ENCODE peak calls at places on chromosomes 2 and 18, in five cellular contexts. A, Y, X, Z and R are unnamed samples.

GRCh38 chr2:10408649-10409579 is 39.2 kb downstream of the ODC1 start:
- ATAC-seq in Z (peak), X (peak), Y (peak), A (peak), R (peak)

GRCh38 chr18:46054956-46055831 is 16.9 kb downstream of the PSTPIP2 start:
- ATAC-seq in Y (no peak), Z (no peak), A (no peak), X (peak), R (no peak)

GRCh38 chr2:25420820-25421237 is 79.1 kb upstream of the DNMT3A start:
- ATAC-seq in Z (no peak), X (peak), Y (no peak), A (no peak), R (peak)

GRCh38 chr18:50161806-50162205 is 33.1 kb downstream of the MYO5B start:
- ATAC-seq in Z (no peak), X (no peak), A (no peak), Y (no peak), R (peak)

GRCh38 chr2:197292614-197293013 is 18.0 kb downstream of the ANKRD44 start:
- ATAC-seq in Y (no peak), A (no peak), X (no peak), Z (no peak), R (no peak)

GRCh38 chr2:205217004-205217403 is 465.3 kb upstream of the NRP2 start:
- ATAC-seq in Z (no peak), A (no peak), X (no peak), Y (no peak), R (no peak)

GRCh38 chr18:69838620-69839411 is 108.9 kb downstream of the CD226 start:
- ATAC-seq in A (no peak), X (peak), Z (peak), Y (no peak), R (peak)

GRCh38 chr2:239518286-239519080 is 117.7 kb upstream of the HDAC4 start:
- ATAC-seq in Z (no peak), X (no peak), Y (no peak), A (no peak), R (no peak)

GRCh38 chr2:113966832-113967231 is 76.9 kb downstream of the ACTR3 start:
- ATAC-seq in Y (no peak), X (peak), A (peak), Z (no peak), R (peak)

GRCh38 chr2:233965032-233965614 is 48.0 kb downstream of the TRPM8 start:
- ATAC-seq in X (no peak), Y (no peak), A (no peak), Z (no peak), R (no peak)

GRCh38 chr2:96259497-96259921 is 6.3 kb downstream of the TMEM127 start:
- ATAC-seq in Z (no peak), A (no peak), X (peak), Y (peak), R (peak)

GRCh38 chr2:17475285-17475684 is 43.0 kb downstream of the RAD51AP2 start:
- ATAC-seq in A (no peak), Z (no peak), Y (no peak), X (no peak), R (peak)

GRCh38 chr18:48621815-48622555 is 83.2 kb downstream of the CTIF start:
- ATAC-seq in Z (peak), X (no peak), A (no peak), Y (no peak), R (no peak)

GRCh38 chr18:8124232-8125146 is 484.7 kb upstream of the RAB12 start:
- ATAC-seq in Z (peak), Y (no peak), A (no peak), X (no peak), R (no peak)

GRCh38 chr2:85257359-85258193 is 70.2 kb downstream of the TGOLN2 start:
- ATAC-seq in Y (no peak), A (peak), Z (no peak), X (peak), R (peak)

GRCh38 chr18:69599377-69599776 is 198.7 kb downstream of the DOK6 start:
- ATAC-seq in X (no peak), A (no peak), Z (no peak), Y (no peak), R (no peak)

GRCh38 chr2:64262068-64262467 is 117.8 kb upstream of the PELI1 start:
- ATAC-seq in Z (no peak), A (no peak), X (no peak), Y (no peak), R (peak)

GRCh38 chr2:239608723-239609122 is 207.9 kb upstream of the HDAC4 start:
- ATAC-seq in Y (no peak), A (no peak), X (no peak), Z (no peak), R (no peak)

GRCh38 chr2:101847661-101848339 is 144.0 kb upstream of the IL1R2 start:
- ATAC-seq in Z (no peak), X (no peak), A (no peak), Y (no peak), R (no peak)

GRCh38 chr2:453132-453531 is 165.2 kb upstream of the ALKAL2 start:
- ATAC-seq in Z (no peak), Y (no peak), X (peak), A (no peak), R (no peak)

GRCh38 chr2:224560549-224560948 is 24.6 kb downstream of the CUL3 start:
- ATAC-seq in A (no peak), Z (no peak), Y (no peak), X (no peak), R (no peak)

GRCh38 chr2:179826297-179826696 is 35.1 kb downstream of the ZNF385B start:
- ATAC-seq in X (no peak), Y (no peak), A (no peak), Z (no peak), R (no peak)